ENCODE peak calls at places on chromosomes 7 and 10, in five cellular contexts. C, T, G, L and R are unnamed samples.
A peak's percentile ranks its signal among the peaks of the same experiment; 100 is the strongest.

GRCh38 chr7:75660566-75661215 is 78.0 kb downstream of the HIP1 start:
- DNase-seq in C (no peak), T (no peak), G (no peak), L (peak; percentile 28), R (no peak)

GRCh38 chr10:111650088-111650487 is 533.5 kb downstream of the GPAM start:
- DNase-seq in C (no peak), T (no peak), G (no peak), L (no peak), R (no peak)

GRCh38 chr10:70122742-70123141 is 9.9 kb downstream of the AIFM2 start:
- DNase-seq in C (peak; percentile 21), T (no peak), G (no peak), L (peak; percentile 0), R (no peak)

GRCh38 chr7:77989981-77990566 is 191.5 kb downstream of the PHTF2 start:
- DNase-seq in C (no peak), T (no peak), G (no peak), L (no peak), R (no peak)

GRCh38 chr7:43465581-43466554 is 117.0 kb upstream of the STK17A start:
- DNase-seq in C (peak; percentile 8), T (no peak), G (no peak), L (no peak), R (no peak)

GRCh38 chr7:522071-522937 is 2.7 kb upstream of the PDGFA start:
- DNase-seq in C (peak; percentile 32), T (peak; percentile 79), G (peak; percentile 47), L (no peak), R (peak; percentile 85)

GRCh38 chr10:11863353-11864105 is 40.4 kb downstream of the PROSER2 start:
- DNase-seq in C (no peak), T (no peak), G (no peak), L (peak; percentile 73), R (no peak)

GRCh38 chr10:48331436-48331835 is 25.0 kb downstream of the MAPK8 start:
- DNase-seq in C (no peak), T (no peak), G (no peak), L (no peak), R (no peak)

GRCh38 chr10:5627486-5628044 is 38.8 kb downstream of the ASB13 start:
- DNase-seq in C (no peak), T (no peak), G (no peak), L (no peak), R (no peak)

GRCh38 chr7:86657948-86658347 is 14.2 kb downstream of the GRM3 start:
- DNase-seq in C (no peak), T (no peak), G (no peak), L (no peak), R (no peak)

GRCh38 chr7:149729983-149730801 is 43.2 kb downstream of the ZNF467 start:
- DNase-seq in C (no peak), T (peak; percentile 66), G (no peak), L (peak; percentile 64), R (no peak)

GRCh38 chr10:75294866-75295692 is 59.3 kb upstream of the COMTD1 start:
- DNase-seq in C (peak; percentile 93), T (peak; percentile 82), G (peak; percentile 89), L (peak; percentile 89), R (peak; percentile 69)
- TF ChIP-seq CTCF in C (peak; percentile 18), T (no peak), G (no peak), L (no peak), R (no peak)

GRCh38 chr7:29468196-29468595 is 95.4 kb upstream of the PRR15 start:
- DNase-seq in C (no peak), T (no peak), G (no peak), L (no peak), R (no peak)
- TF ChIP-seq POLR2A in C (no peak), T (no peak), G (no peak), L (no peak), R (no peak)

DNA sequence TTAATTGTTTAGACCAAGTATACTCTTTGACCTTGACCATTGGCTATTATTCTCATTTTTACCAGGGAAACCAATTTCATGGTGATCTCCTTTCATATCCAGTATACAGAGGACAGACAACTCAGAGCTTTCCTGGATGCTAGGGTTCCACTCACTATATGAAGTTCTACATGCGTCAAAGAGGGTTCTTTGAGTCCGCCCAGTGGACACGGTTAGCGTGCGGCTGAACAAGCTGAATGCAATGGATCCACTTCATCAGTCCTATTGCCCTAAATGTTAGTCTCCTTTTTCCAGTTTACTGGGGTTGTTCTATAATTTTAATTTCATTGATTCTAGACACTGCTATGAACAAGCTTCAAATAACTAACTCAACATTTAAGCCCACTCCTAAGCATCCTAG is 162.4 kb upstream of the PCLO start:
- DNase-seq in C (no peak), T (no peak), G (no peak), L (no peak), R (no peak)
- TF ChIP-seq CTCF in C (no peak), T (no peak), G (no peak), L (no peak), R (no peak)

DNA sequence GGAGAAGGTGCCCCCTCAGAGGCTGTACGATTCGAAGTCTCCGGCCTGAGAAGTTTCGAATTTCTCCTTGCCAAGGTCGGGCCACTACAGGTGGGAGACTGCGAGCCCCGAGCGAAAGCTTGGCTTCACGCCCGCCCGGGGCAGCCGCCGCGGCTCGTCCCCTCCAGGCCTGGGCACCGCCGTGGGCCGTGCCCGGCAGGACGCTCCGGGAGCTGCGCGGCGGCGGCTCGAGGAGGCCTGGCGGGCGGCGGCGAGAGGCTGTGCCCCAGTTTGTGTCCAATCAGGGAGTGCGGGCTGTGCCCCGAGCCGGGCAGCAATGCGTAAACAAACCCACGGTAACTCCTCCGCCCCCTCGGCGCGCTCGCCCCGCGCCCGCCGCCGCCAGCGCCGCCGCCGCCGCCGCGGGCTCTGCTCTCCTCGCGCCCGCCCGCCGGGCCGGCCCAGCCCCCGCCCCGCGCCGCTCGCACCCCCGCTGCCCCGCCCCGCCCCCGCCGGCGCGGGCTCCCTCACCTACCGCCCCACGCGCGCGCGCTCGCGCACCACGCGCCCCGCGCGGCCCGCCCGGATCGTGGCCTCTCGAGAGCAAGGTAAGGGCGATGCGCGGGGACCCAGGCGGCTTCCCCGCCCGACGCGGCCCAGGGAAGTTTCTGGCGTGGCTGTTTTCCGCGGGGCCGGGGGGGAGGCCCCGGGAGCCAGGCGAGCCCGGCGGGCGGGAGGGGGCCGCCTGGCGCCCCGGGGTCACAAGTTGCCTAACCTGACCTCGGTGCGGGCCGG is 57.8 kb upstream of the PCGF5 start:
- DNase-seq in C (peak; percentile 40), T (peak; percentile 79), G (peak; percentile 69), L (peak; percentile 95), R (peak; percentile 72)
- TF ChIP-seq POLR2A in C (peak; percentile 14), T (peak; percentile 82), G (peak; percentile 52), L (no peak), R (no peak)

DNA sequence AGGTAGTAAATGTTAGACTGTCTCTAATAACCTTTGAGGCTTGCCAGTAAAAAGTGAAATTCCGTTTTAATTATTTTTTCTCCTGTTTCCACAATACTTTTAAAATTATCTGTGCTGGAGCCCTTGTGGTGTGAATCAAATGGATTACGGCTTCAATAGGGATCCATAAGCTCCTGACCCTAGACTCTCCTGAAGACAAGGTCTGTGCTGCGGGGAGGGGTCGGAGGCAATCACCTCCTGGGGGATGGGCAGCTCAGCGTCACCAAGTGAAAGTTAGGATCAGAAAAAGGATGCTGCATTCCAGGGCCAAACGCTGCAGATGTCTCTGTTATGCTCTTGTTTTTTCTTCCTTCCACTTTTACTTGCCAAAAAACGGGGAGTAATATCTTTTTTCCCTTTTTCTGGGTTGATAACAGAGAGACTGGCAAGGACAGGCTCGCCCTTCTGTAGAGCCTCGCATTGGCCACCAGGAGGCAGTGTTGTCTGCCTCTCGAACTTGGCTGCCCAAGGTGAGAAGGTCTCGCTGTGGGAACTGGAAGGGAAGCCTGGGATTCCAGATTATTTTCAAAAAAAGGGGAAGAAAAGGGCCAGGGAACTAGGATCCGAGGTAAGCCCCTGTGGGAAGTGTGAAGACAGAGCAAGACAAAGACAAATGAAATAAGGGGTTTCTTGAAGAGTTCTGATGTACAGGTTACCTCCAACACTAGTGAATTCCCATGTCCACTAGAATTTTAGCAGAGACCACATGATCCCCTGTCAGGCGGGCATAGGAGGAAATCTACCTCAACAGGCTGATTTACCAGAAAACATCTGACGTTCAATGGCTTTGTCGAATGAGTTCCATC is 621.9 kb downstream of the ACTR3B start:
- DNase-seq in C (no peak), T (no peak), G (peak; percentile 60), L (no peak), R (peak; percentile 66)
- TF ChIP-seq CTCF in C (no peak), T (peak; percentile 64), G (peak; percentile 88), L (peak; percentile 51), R (peak; percentile 86)

GRCh38 chr7:37448637-37449331 is at the start of gene ELMO1:
- DNase-seq in C (peak; percentile 6), T (peak; percentile 80), G (peak; percentile 53), L (peak; percentile 96), R (peak; percentile 81)
- TF ChIP-seq POLR2A in C (no peak), T (peak; percentile 67), G (peak; percentile 35), L (peak; percentile 36), R (no peak)